ENCODE peak calls at places on chromosome 11, in five cellular contexts. M, D, H, W and L are unnamed samples.

GRCh38 chr11:119974467-119974866 is 163.4 kb downstream of the TRIM29 start:
- DNase-seq in M (peak), D (no peak), H (no peak), W (no peak), L (no peak)

GRCh38 chr11:250740-251299 is 14.0 kb downstream of the PSMD13 start:
- DNase-seq in M (peak), D (peak), H (peak), W (no peak), L (peak)

GRCh38 chr11:20029193-20029592 is 131.1 kb downstream of the DBX1 start:
- DNase-seq in M (no peak), D (no peak), H (no peak), W (no peak), L (no peak)

GRCh38 chr11:127624455-127624854 is 623.9 kb upstream of the KIRREL3 start:
- DNase-seq in M (peak), D (no peak), H (peak), W (no peak), L (no peak)

GRCh38 chr11:16081756-16082531 is 274.4 kb downstream of the SOX6 start:
- DNase-seq in M (peak), D (no peak), H (no peak), W (no peak), L (no peak)

GRCh38 chr11:33802414-33802950 is 28.2 kb upstream of the FBXO3 start:
- DNase-seq in M (peak), D (peak), H (peak), W (no peak), L (peak)

GRCh38 chr11:110979696-110980095 is 265.8 kb upstream of the POU2AF2 start:
- DNase-seq in M (no peak), D (no peak), H (peak), W (no peak), L (no peak)

GRCh38 chr11:79809487-79809886 is 368.7 kb upstream of the TENM4 start:
- DNase-seq in M (no peak), D (no peak), H (no peak), W (no peak), L (no peak)

GRCh38 chr11:61963282-61964057 is 4.0 kb downstream of the FTH1 start:
- DNase-seq in M (no peak), D (peak), H (peak), W (peak), L (no peak)

GRCh38 chr11:2516276-2517015 is 71.6 kb downstream of the KCNQ1 start:
- DNase-seq in M (no peak), D (peak), H (no peak), W (no peak), L (peak)

GRCh38 chr11:35355102-35355749 is 64.1 kb downstream of the SLC1A2 start:
- DNase-seq in M (no peak), D (no peak), H (no peak), W (no peak), L (no peak)

GRCh38 chr11:102368472-102368871 is 21.5 kb downstream of the BIRC2 start:
- DNase-seq in M (no peak), D (no peak), H (no peak), W (peak), L (no peak)

GRCh38 chr11:102364991-102365390 is 18.0 kb downstream of the BIRC2 start:
- DNase-seq in M (no peak), D (no peak), H (no peak), W (no peak), L (no peak)

GRCh38 chr11:102367364-102367763 is 20.4 kb downstream of the BIRC2 start:
- DNase-seq in M (no peak), D (no peak), H (peak), W (no peak), L (no peak)
- TF ChIP-seq CTCF in M (peak), D (no peak), H (peak), W (peak), L (no peak)

DNA sequence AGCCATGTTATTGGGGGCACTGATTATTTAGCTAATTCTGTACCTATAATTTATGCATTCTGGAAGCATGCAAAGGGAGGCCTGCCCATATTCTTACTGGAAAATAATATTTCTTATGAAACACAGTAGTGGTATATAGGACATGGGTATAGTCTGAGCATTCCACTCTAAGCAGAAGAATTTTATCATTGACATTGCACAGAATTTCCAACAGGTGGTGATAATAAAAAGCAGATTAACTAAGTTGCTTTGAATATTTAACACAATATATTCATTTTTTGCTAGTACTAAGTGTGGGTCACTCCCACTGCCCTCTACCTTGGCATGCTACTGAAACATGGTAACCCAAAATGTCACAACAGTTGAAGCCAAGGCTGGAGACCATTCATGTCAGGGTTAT is 728.8 kb upstream of the FAT3 start:
- DNase-seq in M (no peak), D (no peak), H (no peak), W (no peak), L (no peak)
- TF ChIP-seq CTCF in M (no peak), D (no peak), H (no peak), W (no peak), L (no peak)

DNA sequence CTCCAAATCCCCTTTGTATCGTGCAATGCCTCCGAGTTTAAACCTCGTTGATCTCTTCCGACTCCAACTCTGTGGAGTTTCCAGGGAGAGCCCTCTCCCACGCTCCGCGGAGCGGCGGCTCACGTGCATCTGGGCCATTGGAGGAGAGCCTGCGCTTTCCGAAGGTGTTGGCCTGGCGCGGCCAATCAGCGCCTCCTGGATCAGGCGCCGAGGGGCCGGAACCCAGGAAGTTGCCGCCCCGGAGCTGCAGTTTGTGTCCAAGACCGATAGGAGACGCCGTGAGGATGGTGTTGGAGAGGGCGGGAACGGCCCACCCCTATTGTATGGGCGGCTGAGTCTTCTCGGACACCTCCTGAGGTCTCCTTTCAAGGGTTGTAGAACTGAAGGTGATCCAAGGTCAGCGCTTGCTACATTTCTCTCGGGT is 1.6 kb downstream of the ADAMTS15 start:
- DNase-seq in M (peak), D (peak), H (peak), W (no peak), L (peak)
- TF ChIP-seq CTCF in M (peak), D (peak), H (peak), W (no peak), L (peak)

DNA sequence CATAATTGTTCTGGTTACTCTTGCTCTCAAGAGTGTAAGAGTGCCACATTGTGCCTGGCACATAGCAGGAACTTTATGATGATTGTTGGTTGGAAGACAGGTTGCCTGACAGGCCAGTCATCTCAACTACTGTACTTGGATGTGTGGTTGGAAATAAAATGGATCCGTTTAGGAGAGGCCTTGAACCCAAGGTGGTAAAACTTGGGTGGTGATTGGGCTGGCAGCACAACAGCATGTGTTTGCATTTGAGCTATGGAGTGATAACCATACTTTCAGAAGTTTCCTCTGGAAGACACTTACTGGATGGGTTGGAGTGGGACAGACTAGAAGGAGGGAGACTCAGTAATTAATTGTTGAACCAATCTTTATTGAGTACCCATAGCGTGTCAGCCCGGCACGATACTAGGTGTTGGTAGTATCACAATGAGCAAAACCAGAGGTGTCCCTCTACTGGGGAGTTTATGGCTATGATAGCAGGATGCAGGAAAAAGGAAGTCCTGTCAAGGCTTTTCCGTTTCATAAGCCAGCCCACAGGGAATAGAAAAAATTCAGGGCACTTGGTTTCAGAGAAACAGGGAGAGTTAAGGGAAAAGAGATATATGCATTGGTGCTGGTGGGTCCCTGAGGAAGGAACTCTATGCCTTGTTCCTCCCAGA is 3.1 kb upstream of the TMEM109 start:
- DNase-seq in M (no peak), D (no peak), H (no peak), W (no peak), L (no peak)
- TF ChIP-seq CTCF in M (no peak), D (no peak), H (no peak), W (no peak), L (no peak)

GRCh38 chr11:36848675-36849074 is 250.6 kb upstream of the RAG2 start:
- DNase-seq in M (no peak), D (no peak), H (no peak), W (no peak), L (no peak)
- TF ChIP-seq CTCF in M (no peak), D (no peak), H (no peak), W (no peak), L (no peak)